ENCODE peak calls at places on chromosomes 7 and 10, in nine cellular contexts. G, T, B, O, V, R, C, N and F are unnamed samples.

GRCh38 chr10:90591629-90592028 is 266.2 kb downstream of the HTR7 start:
- DNase-seq in R (no peak), O (no peak), G (no peak), C (no peak), T (no peak), N (no peak), B (no peak), V (no peak), F (no peak)

GRCh38 chr10:73501651-73502050 is 5.8 kb upstream of the PPP3CB start:
- DNase-seq in V (no peak), O (no peak), B (no peak), N (no peak), T (no peak), R (no peak), G (no peak), C (no peak), F (no peak)

GRCh38 chr7:4602905-4603842 is 78.9 kb upstream of the FOXK1 start:
- DNase-seq in B (no peak), O (no peak), N (no peak), G (peak; percentile 51), V (no peak), R (no peak), C (no peak), T (no peak), F (no peak)

GRCh38 chr7:151423226-151423625 is 13.4 kb upstream of the WDR86 start:
- DNase-seq in R (no peak), G (no peak), B (no peak), C (no peak), T (no peak), N (no peak), O (no peak), V (no peak), F (no peak)

GRCh38 chr7:45000096-45001032 is at the start of gene CCM2:
- DNase-seq in T (peak; percentile 53), G (no peak), C (no peak), N (no peak), O (peak; percentile 63), V (peak; percentile 95), R (peak; percentile 36), B (peak; percentile 37), F (no peak)

GRCh38 chr7:102454423-102454822 is 10.2 kb downstream of the ALKBH4 start:
- DNase-seq in B (no peak), V (no peak), T (no peak), C (no peak), R (no peak), G (no peak), O (no peak), N (no peak), F (no peak)

GRCh38 chr10:76621886-76622620 is 1015.6 kb downstream of the KCNMA1 start:
- DNase-seq in C (no peak), R (no peak), N (no peak), O (no peak), T (no peak), V (no peak), G (no peak), B (no peak), F (no peak)

GRCh38 chr10:131022981-131023380 is 288.5 kb downstream of the TCERG1L start:
- DNase-seq in V (peak; percentile 42), C (no peak), N (no peak), B (no peak), R (no peak), T (no peak), G (no peak), O (no peak), F (no peak)

GRCh38 chr7:30975257-30975899 is 11.6 kb downstream of the GHRHR start:
- DNase-seq in C (no peak), V (no peak), B (no peak), T (no peak), G (peak; percentile 39), N (no peak), R (no peak), O (no peak), F (no peak)

GRCh38 chr10:89357096-89357495 is 20.8 kb upstream of the IFIT1B start:
- DNase-seq in N (no peak), B (no peak), C (no peak), G (no peak), T (no peak), V (no peak), R (no peak), O (no peak), F (no peak)

GRCh38 chr10:63494951-63495350 is 26.2 kb upstream of the REEP3 start:
- DNase-seq in C (no peak), G (no peak), T (no peak), V (no peak), N (no peak), B (no peak), O (no peak), R (no peak), F (no peak)

GRCh38 chr7:39746162-39746782 is 122.9 kb downstream of the RALA start:
- DNase-seq in V (peak; percentile 82), B (peak; percentile 82), G (peak; percentile 94), N (peak; percentile 80), R (peak; percentile 55), T (peak; percentile 78), C (peak; percentile 66), O (peak; percentile 75), F (peak; percentile 69)

GRCh38 chr7:120898710-120899499 is 41.0 kb upstream of the TSPAN12 start:
- DNase-seq in V (no peak), B (no peak), O (no peak), C (no peak), G (no peak), T (no peak), R (no peak), N (no peak), F (no peak)

GRCh38 chr7:81333004-81333403 is 414.2 kb upstream of the SEMA3C start:
- DNase-seq in V (no peak), R (peak; percentile 76), O (no peak), C (no peak), T (no peak), N (no peak), G (no peak), B (no peak), F (no peak)

GRCh38 chr10:46523881-46524470 is 32.5 kb downstream of the GPRIN2 start:
- DNase-seq in G (peak; percentile 48), T (peak; percentile 27), C (no peak), R (peak; percentile 91), N (no peak), O (peak; percentile 13), V (peak; percentile 61), B (peak; percentile 20), F (no peak)

GRCh38 chr7:110922906-110923305 is 168.0 kb upstream of the LRRN3 start:
- DNase-seq in N (no peak), C (no peak), T (no peak), O (no peak), B (no peak), V (no peak), G (no peak), R (peak; percentile 56), F (no peak)

GRCh38 chr10:104308439-104308903 is 29.8 kb downstream of the ITPRIP start:
- DNase-seq in B (no peak), R (no peak), G (no peak), O (no peak), V (no peak), C (no peak), N (no peak), T (no peak), F (no peak)

GRCh38 chr7:1532456-1533254 is 2.2 kb downstream of the MAFK start:
- DNase-seq in O (peak; percentile 76), N (peak; percentile 69), B (peak; percentile 94), V (peak; percentile 90), R (peak; percentile 86), T (peak; percentile 88), G (peak; percentile 71), C (peak; percentile 69), F (peak; percentile 95)

GRCh38 chr10:64113796-64114195 is 592.6 kb downstream of the REEP3 start:
- DNase-seq in G (peak; percentile 69), R (no peak), C (no peak), N (no peak), O (no peak), T (no peak), B (no peak), V (no peak), F (no peak)

GRCh38 chr10:132548869-132549268 is 11.3 kb downstream of the INPP5A start:
- DNase-seq in V (peak; percentile 73), N (peak; percentile 1), G (no peak), T (no peak), C (no peak), O (no peak), R (no peak), B (no peak), F (no peak)
- H3K4me3 ChIP-seq in V (no peak overlapping the region), N (no peak overlapping the region), G (no peak overlapping the region), T (no peak overlapping the region), C (no peak overlapping the region), O (no peak overlapping the region), R (no peak overlapping the region), B (no peak overlapping the region), F (no peak overlapping the region)

GRCh38 chr10:132536964-132537712 is 449 bp upstream of the INPP5A start:
- DNase-seq in R (peak; percentile 91), C (peak; percentile 100), N (peak; percentile 100), G (peak; percentile 100), T (peak; percentile 100), V (peak; percentile 100), O (peak; percentile 100), B (peak; percentile 100), F (peak; percentile 82)
- TF ChIP-seq CTCF in R (no peak), C (peak; percentile 27), N (peak; percentile 44), G (peak; percentile 60), T (no peak), V (peak; percentile 11), O (peak; percentile 56), B (no peak), F (peak; percentile 70)

GRCh38 chr10:122126763-122127659 is 138.0 kb downstream of the TACC2 start:
- DNase-seq in N (no peak), B (peak; percentile 53), T (no peak), R (peak; percentile 96), C (no peak), G (peak; percentile 74), O (peak; percentile 41), V (no peak), F (no peak)

GRCh38 chr10:122124808-122125207 is 135.8 kb downstream of the TACC2 start:
- DNase-seq in V (no peak), R (no peak), T (no peak), B (no peak), N (no peak), C (no peak), G (no peak), O (no peak), F (no peak)

GRCh38 chr10:122127943-122128342 is 139.0 kb downstream of the TACC2 start:
- DNase-seq in C (no peak), V (no peak), O (no peak), B (peak; percentile 50), G (peak; percentile 67), N (no peak), R (peak; percentile 69), T (no peak), F (no peak)

GRCh38 chr10:122130474-122131110 is 140.5 kb upstream of the BTBD16 start:
- DNase-seq in V (no peak), O (no peak), T (no peak), B (no peak), G (no peak), C (no peak), N (no peak), R (no peak), F (no peak)

GRCh38 chr10:122128357-122128756 is 139.4 kb downstream of the TACC2 start:
- DNase-seq in V (no peak), B (peak; percentile 78), O (peak; percentile 79), N (no peak), C (no peak), T (no peak), G (no peak), R (peak; percentile 67), F (no peak)
- H3K27ac ChIP-seq in V (no peak overlapping the region), B (peak overlapping the region; percentile 82), O (peak overlapping the region; percentile 83), N (no peak overlapping the region), C (no peak overlapping the region), T (no peak overlapping the region), G (no peak overlapping the region), R (peak overlapping the region; percentile 44), F (peak overlapping the region; percentile 82)

GRCh38 chr7:77453531-77453930 is 37.4 kb upstream of the GSAP start:
- DNase-seq in V (no peak), T (no peak), B (no peak), N (no peak), R (no peak), C (no peak), G (no peak), O (no peak), F (no peak)
- H3K4me3 ChIP-seq in V (no peak overlapping the region), T (no peak overlapping the region), B (no peak overlapping the region), N (no peak overlapping the region), R (no peak overlapping the region), C (no peak overlapping the region), G (no peak overlapping the region), O (no peak overlapping the region), F (no peak overlapping the region)